ENCODE peak calls at places on chromosomes 12 and 14, in nine cellular contexts. V, L, X, B, H, Y, F, T and W are unnamed samples.

GRCh38 chr12:47549258-47549657 is 156.6 kb downstream of the RPAP3 start:
- DNase-seq in Y (no peak), X (no peak), B (no peak), H (no peak), F (no peak), T (no peak), V (no peak), L (no peak), W (no peak)

GRCh38 chr12:56461235-56462159 is 6.9 kb upstream of the SPRYD4 start:
- DNase-seq in T (no peak), F (no peak), X (no peak), B (no peak), H (no peak), V (no peak), Y (no peak), L (no peak), W (peak; percentile 60)

GRCh38 chr12:25377475-25378179 is 126.9 kb upstream of the KRAS start:
- DNase-seq in L (no peak), X (no peak), Y (no peak), F (no peak), H (no peak), T (no peak), V (no peak), B (no peak), W (no peak)

GRCh38 chr14:65222434-65222833 is 120.1 kb upstream of the MAX start:
- DNase-seq in T (peak; percentile 86), F (peak; percentile 49), H (peak; percentile 49), B (peak; percentile 68), V (no peak), Y (no peak), X (peak; percentile 72), L (no peak), W (no peak)

GRCh38 chr12:55736780-55737580 is 5.9 kb upstream of the GDF11 start:
- DNase-seq in V (no peak), F (peak; percentile 59), X (peak; percentile 82), H (peak; percentile 69), B (peak; percentile 89), L (no peak), T (peak; percentile 86), Y (peak; percentile 61), W (no peak)

GRCh38 chr12:102618197-102618897 is 138.0 kb upstream of the IGF1 start:
- DNase-seq in X (no peak), Y (peak; percentile 28), B (no peak), H (no peak), V (no peak), L (no peak), T (no peak), F (no peak), W (no peak)

GRCh38 chr14:78967111-78967809 is 797.1 kb downstream of the NRXN3 start:
- DNase-seq in T (no peak), L (no peak), V (no peak), F (no peak), X (no peak), B (no peak), H (no peak), Y (no peak), W (no peak)

GRCh38 chr14:61662437-61663311 is 32.6 kb upstream of the HIF1A start:
- DNase-seq in X (no peak), L (peak; percentile 29), H (peak; percentile 25), B (peak; percentile 41), Y (no peak), F (no peak), T (no peak), V (no peak), W (peak; percentile 35)

GRCh38 chr12:51675062-51675803 is 84.2 kb downstream of the SCN8A start:
- DNase-seq in V (no peak), H (no peak), T (no peak), Y (no peak), L (no peak), F (peak; percentile 29), X (no peak), B (no peak), W (no peak)

GRCh38 chr12:81759215-81759991 is at the start of gene PPFIA2:
- DNase-seq in Y (peak; percentile 55), L (no peak), X (peak; percentile 49), H (no peak), B (no peak), T (peak; percentile 58), F (peak; percentile 20), V (peak; percentile 74), W (no peak)

GRCh38 chr12:52243774-52244614 is 11.0 kb downstream of the KRT7 start:
- DNase-seq in Y (peak; percentile 67), X (peak; percentile 21), V (peak; percentile 91), H (peak; percentile 67), F (peak; percentile 78), L (peak; percentile 86), T (peak; percentile 81), B (peak; percentile 58), W (peak; percentile 99)

GRCh38 chr14:33186656-33187055 is 248.0 kb downstream of the NPAS3 start:
- DNase-seq in X (no peak), Y (no peak), L (no peak), V (no peak), H (no peak), B (no peak), F (no peak), T (no peak), W (no peak)

GRCh38 chr12:28507055-28507454 is 316.8 kb downstream of the CCDC91 start:
- DNase-seq in Y (no peak), H (no peak), B (no peak), X (no peak), L (no peak), F (no peak), T (no peak), V (no peak), W (no peak)
- TF ChIP-seq POLR2A in Y (no peak), H (no peak), B (no peak), X (no peak), L (no peak), F (no peak), T (no peak), V (no peak), W (no peak)

GRCh38 chr14:28245216-28245615 is 521.4 kb upstream of the FOXG1 start:
- DNase-seq in H (no peak), B (no peak), L (no peak), Y (no peak), V (no peak), F (no peak), X (no peak), T (no peak), W (no peak)
- TF ChIP-seq POLR2A in H (no peak), B (no peak), L (no peak), Y (no peak), V (no peak), F (no peak), X (no peak), T (no peak), W (no peak)

DNA sequence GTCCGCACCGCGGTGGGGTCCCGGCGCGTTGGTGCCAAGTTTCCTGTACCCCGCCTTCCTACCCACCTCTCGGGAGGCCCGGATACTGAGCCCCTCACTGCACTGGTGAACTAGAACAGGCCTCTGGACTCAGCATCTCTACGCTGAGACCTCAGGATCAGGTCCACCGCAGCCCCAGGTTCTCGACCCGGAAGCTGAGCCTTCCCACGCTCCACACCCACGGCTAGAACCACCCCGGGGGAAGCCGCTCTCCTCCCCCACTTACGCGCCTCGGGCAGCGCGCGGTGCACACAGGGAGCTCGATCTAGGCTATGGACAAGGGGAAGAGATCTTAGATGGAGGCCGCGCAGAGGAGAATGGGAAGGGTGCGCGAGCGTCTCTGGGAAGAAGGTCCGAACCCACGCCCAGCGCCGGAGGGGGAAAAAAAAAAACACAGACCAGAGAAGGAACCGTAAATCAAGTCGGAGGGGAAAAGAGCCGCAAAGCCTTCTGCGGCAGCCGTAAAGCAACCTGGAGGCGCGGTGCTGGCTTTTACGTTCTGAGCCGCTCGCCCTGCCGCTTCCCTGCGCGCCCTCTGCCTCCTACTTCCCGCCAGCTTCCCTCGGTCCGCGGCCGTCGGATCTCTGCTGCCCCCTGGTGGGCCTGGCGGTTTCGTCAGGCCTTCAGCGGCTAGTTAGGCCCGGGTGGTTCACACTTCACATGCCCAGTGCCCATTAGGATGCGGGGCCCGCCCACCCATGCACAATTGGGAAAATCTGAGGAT is at the start of gene RAD52:
- DNase-seq in V (peak; percentile 97), H (peak; percentile 98), B (peak; percentile 98), T (peak; percentile 100), X (peak; percentile 98), L (peak; percentile 97), F (peak; percentile 97), Y (peak; percentile 98), W (peak; percentile 79)
- TF ChIP-seq POLR2A in V (peak; percentile 45), H (peak; percentile 48), B (peak; percentile 89), T (no peak), X (peak; percentile 65), L (no peak), F (peak; percentile 74), Y (peak; percentile 35), W (peak; percentile 57)

GRCh38 chr12:6551063-6551461 is 4.8 kb downstream of the IFFO1 start:
- DNase-seq in H (peak; percentile 90), F (peak; percentile 49), Y (peak; percentile 56), T (peak; percentile 86), B (peak; percentile 55), V (no peak), X (no peak), L (no peak), W (no peak)

GRCh38 chr12:6550294-6551062 is 5.4 kb downstream of the IFFO1 start:
- DNase-seq in B (no peak), V (no peak), T (peak; percentile 83), X (no peak), F (no peak), L (no peak), Y (no peak), H (peak; percentile 67), W (no peak)

GRCh38 chr12:6553051-6553868 is 2.6 kb downstream of the IFFO1 start:
- DNase-seq in V (no peak), B (no peak), Y (peak; percentile 61), X (peak; percentile 84), T (peak; percentile 59), F (no peak), L (no peak), H (peak; percentile 80), W (no peak)

GRCh38 chr12:6551496-6552139 is 4.2 kb downstream of the IFFO1 start:
- DNase-seq in L (no peak), X (no peak), Y (peak; percentile 67), H (peak; percentile 64), F (no peak), B (no peak), V (no peak), T (peak; percentile 76), W (no peak)

DNA sequence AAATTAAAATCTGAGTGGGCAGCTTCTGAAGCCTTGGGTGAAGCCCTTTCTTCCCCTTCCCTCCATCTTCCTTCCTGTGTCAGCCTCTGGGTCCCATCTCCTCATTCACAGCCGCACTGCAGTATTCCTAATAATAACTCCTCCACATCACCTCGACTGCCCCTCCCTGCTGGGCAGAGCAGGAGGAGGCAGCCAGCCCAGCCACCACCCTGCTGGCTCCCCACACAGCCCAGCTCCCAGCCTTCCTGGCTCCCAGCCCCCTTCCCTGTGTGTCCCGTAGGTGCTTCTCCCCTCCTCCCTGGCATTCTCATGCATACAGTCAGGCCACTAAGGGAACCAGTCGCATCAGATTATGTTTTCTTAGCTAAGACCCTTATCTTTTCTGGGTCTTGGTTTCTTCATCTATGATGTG is 3.7 kb downstream of the IFFO1 start:
- DNase-seq in Y (peak; percentile 65), L (no peak), F (no peak), H (peak; percentile 91), B (no peak), T (peak; percentile 72), V (no peak), X (peak; percentile 72), W (no peak)
- TF ChIP-seq POLR2A in Y (no peak), L (no peak), F (no peak), H (no peak), B (no peak), T (no peak), V (no peak), X (no peak), W (peak; percentile 16)